ENCODE peak calls at places on chromosome 17, in eight cellular contexts. K is spleen, S is breast epithelium, J is suprapubic skin, I is HL-60, W is H1, A is GM23338, T is upper lobe of left lung. U is an unnamed sample.

GRCh38 chr17:79294459-79295071 is 219.9 kb downstream of the ENGASE start:
- DNase-seq in S (peak; percentile 62), I (peak; percentile 13), A (peak; percentile 90), K (no peak), W (peak; percentile 95), J (no peak), T (peak; percentile 83), U (peak; percentile 48)

GRCh38 chr17:61412860-61413653 is 13.4 kb downstream of the TBX2 start:
- DNase-seq in J (peak; percentile 65), I (no peak), W (no peak), T (no peak), A (peak; percentile 64), S (peak; percentile 51), K (no peak), U (no peak)

GRCh38 chr17:27915715-27916114 is 22.6 kb upstream of the LYRM9 start:
- DNase-seq in T (no peak), A (peak; percentile 72), J (no peak), S (no peak), K (no peak), I (no peak), W (peak; percentile 60), U (no peak)

GRCh38 chr17:29588017-29588557 is 1.4 kb downstream of the GIT1 start:
- DNase-seq in A (no peak), T (no peak), I (no peak), S (no peak), J (no peak), K (no peak), W (no peak), U (no peak)

GRCh38 chr17:61400786-61401279 is 1.2 kb downstream of the TBX2 start:
- DNase-seq in T (peak; percentile 81), S (no peak), W (no peak), K (no peak), J (no peak), I (no peak), A (no peak), U (no peak)

GRCh38 chr17:9037741-9038140 is 16.4 kb downstream of the NTN1 start:
- DNase-seq in A (no peak), J (no peak), T (no peak), I (no peak), W (no peak), K (no peak), S (no peak), U (no peak)

GRCh38 chr17:52395308-52395707 is 236.8 kb upstream of the CA10 start:
- DNase-seq in J (no peak), W (no peak), T (no peak), K (no peak), I (no peak), A (no peak), S (no peak), U (no peak)

GRCh38 chr17:43616865-43617264 is 44.9 kb downstream of the MEOX1 start:
- DNase-seq in W (no peak), S (no peak), A (no peak), I (no peak), T (peak; percentile 39), J (no peak), K (no peak), U (peak; percentile 46)

GRCh38 chr17:73349138-73349537 is 37.3 kb upstream of the CDC42EP4 start:
- DNase-seq in K (no peak), I (no peak), J (no peak), A (no peak), W (no peak), S (no peak), T (no peak), U (no peak)

DNA sequence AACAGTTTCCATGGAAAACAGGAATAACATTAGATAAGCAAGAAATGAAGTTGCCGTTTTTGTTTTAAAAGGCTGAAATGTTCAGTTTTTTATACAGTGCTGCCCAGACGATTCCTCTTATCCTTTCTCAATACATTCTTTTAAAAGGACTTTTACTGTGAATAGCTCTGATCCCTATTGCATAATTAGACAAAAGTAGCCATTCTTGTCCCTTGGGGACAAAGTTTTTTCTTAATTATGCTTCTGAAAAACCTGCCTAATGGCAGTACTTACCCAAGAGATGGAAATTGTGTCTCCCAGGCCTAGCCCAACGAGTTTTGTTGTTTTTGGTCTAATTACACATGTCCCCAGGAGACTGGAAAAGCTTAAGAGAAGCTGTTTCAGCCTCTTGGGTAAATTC is 27.6 kb downstream of the NXPH3 start:
- DNase-seq in K (no peak), A (no peak), I (no peak), S (no peak), T (no peak), W (no peak), J (no peak), U (no peak)
- H3K27ac ChIP-seq in K (no peak overlapping the region), A (no peak overlapping the region), I (no peak overlapping the region), S (no peak overlapping the region), T (no peak overlapping the region), W (no peak overlapping the region), J (no peak overlapping the region), U (no peak overlapping the region)

DNA sequence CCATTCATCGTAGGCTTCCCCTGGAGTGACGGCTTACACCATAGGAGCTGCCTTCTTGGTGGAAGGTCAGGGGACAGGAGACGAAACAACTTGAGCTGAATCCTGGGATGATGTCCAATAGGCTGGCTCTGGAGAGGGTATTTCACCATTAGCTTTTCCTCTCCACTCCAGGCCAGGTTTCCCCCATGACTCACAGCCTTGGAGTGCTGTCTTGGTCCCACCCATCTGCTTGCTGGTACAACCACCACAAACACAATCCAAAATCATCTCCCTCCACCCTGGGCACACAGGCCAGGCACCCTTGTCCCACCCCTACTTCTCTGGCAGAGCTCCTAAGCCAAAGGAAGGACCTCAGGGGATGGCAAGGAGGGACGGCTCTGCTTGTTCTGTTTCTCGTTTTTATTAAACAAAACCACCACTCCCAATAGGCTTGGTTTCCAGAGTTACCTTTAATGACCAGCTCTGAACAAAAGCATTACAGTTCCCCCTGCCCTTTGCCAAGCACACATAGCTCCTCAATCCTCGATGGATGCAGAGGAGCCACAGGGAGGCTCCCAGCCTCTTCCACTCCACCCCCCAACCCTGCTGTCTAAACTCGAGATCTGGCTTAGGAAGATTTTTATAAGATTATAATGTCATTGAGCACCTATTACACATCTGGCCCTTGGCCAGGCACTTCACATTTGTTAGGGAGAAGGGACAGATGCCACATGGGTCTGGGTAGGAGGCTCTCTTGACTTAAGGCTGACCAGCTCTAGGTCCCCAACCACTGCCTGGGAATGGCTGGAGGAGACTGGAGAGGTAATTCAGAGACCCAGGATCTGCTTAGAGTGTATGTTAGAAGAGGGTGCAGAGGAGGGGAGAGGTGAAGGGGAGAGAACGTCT is 13.3 kb downstream of the CAVIN1 start:
- DNase-seq in T (no peak), I (no peak), S (peak; percentile 72), K (no peak), W (no peak), A (no peak), J (peak; percentile 92), U (peak; percentile 49)
- TF ChIP-seq POLR2AphosphoS5 in T (peak; percentile 84), I (no peak), S (peak; percentile 67), K (no peak), W (no peak), A (no peak), J (peak; percentile 71), U (peak; percentile 32)

GRCh38 chr17:39009471-39010085 is 42.4 kb upstream of the FBXO47 start:
- DNase-seq in J (no peak), S (no peak), K (no peak), A (no peak), T (no peak), W (no peak), I (no peak), U (no peak)
- H3K27ac ChIP-seq in J (no peak overlapping the region), S (no peak overlapping the region), K (no peak overlapping the region), A (no peak overlapping the region), T (no peak overlapping the region), W (no peak overlapping the region), I (no peak overlapping the region), U (no peak overlapping the region)

GRCh38 chr17:47957591-47958490 is at the start of gene PRR15L:
- DNase-seq in T (no peak), S (peak; percentile 80), J (no peak), I (no peak), A (peak; percentile 81), W (peak; percentile 64), K (no peak), U (peak; percentile 91)
- TF ChIP-seq POLR2AphosphoS5 in T (peak; percentile 90), S (no peak), J (no peak), I (no peak), A (no peak), W (no peak), K (no peak), U (peak; percentile 88)

GRCh38 chr17:21213005-21213404 is 956 bp downstream of the TMEM11 start:
- DNase-seq in T (no peak), A (no peak), S (no peak), K (no peak), J (no peak), W (no peak), I (no peak), U (no peak)
- H3K27ac ChIP-seq in T (no peak overlapping the region), A (peak overlapping the region; percentile 95), S (no peak overlapping the region), K (peak overlapping the region; percentile 90), J (peak overlapping the region; percentile 98), W (no peak overlapping the region), I (peak overlapping the region; percentile 99), U (peak overlapping the region; percentile 94)